ENCODE peak calls at places on chromosome 11, in seven cellular contexts. A, D, J, N, K, L and X are unnamed samples.

GRCh38 chr11:30196400-30197206 is 34.2 kb upstream of the FSHB start:
- DNase-seq in A (peak), D (peak), J (peak), N (peak), K (no peak), L (peak), X (peak)

GRCh38 chr11:125591659-125592304 is 870 bp upstream of the STT3A start:
- DNase-seq in A (no peak), D (peak), J (no peak), N (peak), K (no peak), L (peak), X (peak)

GRCh38 chr11:2517386-2518064 is 72.7 kb downstream of the KCNQ1 start:
- DNase-seq in A (no peak), D (no peak), J (no peak), N (peak), K (no peak), L (no peak), X (no peak)

GRCh38 chr11:82752801-82753200 is 19.1 kb upstream of the FAM181B start:
- DNase-seq in A (no peak), D (no peak), J (no peak), N (no peak), K (no peak), L (no peak), X (peak)

GRCh38 chr11:100861221-100861620 is 174.1 kb downstream of the ARHGAP42 start:
- DNase-seq in A (no peak), D (peak), J (no peak), N (no peak), K (no peak), L (no peak), X (no peak)

GRCh38 chr11:103091441-103091809 is 535 bp downstream of the DCUN1D5 start:
- DNase-seq in A (no peak), D (peak), J (no peak), N (peak), K (no peak), L (peak), X (no peak)

GRCh38 chr11:70064011-70064725 is 13.9 kb upstream of the ANO1 start:
- DNase-seq in A (no peak), D (no peak), J (no peak), N (peak), K (no peak), L (no peak), X (no peak)

GRCh38 chr11:124938206-124938765 is 2.4 kb upstream of the HEPACAM start:
- DNase-seq in A (no peak), D (no peak), J (no peak), N (no peak), K (no peak), L (peak), X (no peak)

GRCh38 chr11:119120639-119121007 is 757 bp upstream of the HINFP start:
- DNase-seq in A (no peak), D (no peak), J (no peak), N (peak), K (no peak), L (no peak), X (no peak)

GRCh38 chr11:123536690-123537437 is 106.8 kb downstream of the GRAMD1B start:
- DNase-seq in A (no peak), D (no peak), J (peak), N (no peak), K (no peak), L (no peak), X (no peak)

GRCh38 chr11:67082071-67082791 is 25.6 kb downstream of the RHOD start:
- DNase-seq in A (no peak), D (peak), J (no peak), N (peak), K (no peak), L (no peak), X (no peak)

GRCh38 chr11:117090111-117090706 is 8.0 kb downstream of the SIK3 start:
- DNase-seq in A (peak), D (no peak), J (no peak), N (no peak), K (no peak), L (no peak), X (no peak)

GRCh38 chr11:43515090-43515489 is 156.4 kb downstream of the TTC17 start:
- DNase-seq in A (no peak), D (peak), J (no peak), N (peak), K (no peak), L (peak), X (no peak)

DNA sequence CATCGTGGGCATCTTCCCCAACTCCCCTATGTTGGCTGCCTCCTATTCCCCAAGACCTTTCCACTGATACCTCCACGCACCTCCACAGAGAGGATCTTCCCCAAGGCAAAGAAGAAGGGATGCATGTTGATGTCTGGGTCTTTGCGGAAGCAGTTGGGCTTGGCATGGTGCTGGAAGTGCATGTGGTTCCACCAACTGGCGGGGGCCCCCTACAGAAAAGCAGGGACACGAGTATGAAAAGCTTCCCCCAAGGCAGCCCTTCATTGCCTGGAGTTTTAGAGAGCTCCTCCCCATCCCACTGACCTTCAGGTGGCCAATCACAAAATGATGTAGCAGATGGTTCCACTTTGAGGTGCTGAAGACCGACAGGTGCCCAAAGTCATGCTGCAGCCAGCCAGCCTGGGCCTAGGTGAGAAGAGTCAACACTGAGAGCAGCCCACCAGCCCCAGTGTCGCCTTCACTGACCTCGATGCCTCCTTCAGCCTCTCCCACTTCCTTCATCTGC is 6.1 kb downstream of the FADS1 start:
- DNase-seq in A (no peak), D (no peak), J (no peak), N (no peak), K (no peak), L (no peak), X (no peak)
- TF ChIP-seq JUND in A (no peak), D (no peak), J (no peak), N (no peak), K (no peak), L (no peak), X (no peak)

GRCh38 chr11:116033931-116034553 is 529.8 kb upstream of the CADM1 start:
- DNase-seq in A (no peak), D (no peak), J (no peak), N (peak), K (no peak), L (no peak), X (no peak)
- TF ChIP-seq JUND in A (no peak), D (no peak), J (no peak), N (no peak), K (no peak), L (no peak), X (no peak)

DNA sequence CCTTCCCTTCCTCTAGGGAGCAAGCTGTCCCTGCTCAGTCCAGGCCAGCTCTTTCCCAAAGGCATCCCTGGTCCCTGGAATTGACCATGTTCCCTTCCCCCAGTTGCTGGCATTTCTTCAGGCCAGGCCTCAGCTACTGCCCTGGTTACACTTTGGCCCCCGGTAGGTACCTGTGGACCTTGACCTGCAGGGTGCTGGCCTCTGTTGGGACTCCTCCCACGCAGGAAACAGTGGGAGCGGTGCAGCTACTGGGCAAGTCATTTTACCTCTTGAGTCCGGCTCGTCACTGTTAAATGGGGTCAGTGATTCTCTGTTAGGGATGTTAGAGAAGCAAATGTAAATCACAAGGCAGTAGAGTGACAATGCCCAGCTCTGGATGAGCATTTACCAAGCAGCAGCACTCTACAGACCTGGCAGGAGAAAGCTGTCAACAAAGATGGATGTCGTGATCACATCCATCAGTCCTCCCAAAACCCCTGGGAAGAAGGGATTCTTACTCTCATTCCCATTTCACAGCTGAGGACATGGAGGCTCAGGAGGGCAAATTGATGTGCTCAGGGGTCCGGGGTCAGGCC is 16.9 kb downstream of the MYO7A start:
- DNase-seq in A (no peak), D (no peak), J (no peak), N (no peak), K (no peak), L (peak), X (no peak)
- TF ChIP-seq JUND in A (no peak), D (no peak), J (no peak), N (no peak), K (no peak), L (no peak), X (no peak)

DNA sequence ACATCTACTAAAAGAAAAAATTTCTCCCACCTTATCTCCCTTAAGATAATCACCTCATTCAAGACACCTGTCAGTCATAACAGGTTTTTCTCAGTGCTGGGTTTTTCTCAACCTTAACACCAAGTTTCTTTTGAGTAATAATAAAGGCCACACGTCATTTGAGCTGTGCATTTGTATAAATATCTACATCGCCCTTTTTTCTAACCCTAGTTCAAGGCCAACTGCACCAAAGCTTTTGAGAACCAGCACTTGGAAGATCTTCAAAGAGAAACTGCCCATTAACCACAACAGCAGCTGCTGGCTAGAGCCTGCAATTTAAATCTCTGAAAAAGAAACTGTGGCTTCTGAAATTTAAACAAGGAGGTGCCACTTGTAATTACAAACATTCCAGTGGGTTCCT is 6.9 kb downstream of the CADM1 start:
- DNase-seq in A (no peak), D (no peak), J (no peak), N (no peak), K (peak), L (peak), X (no peak)
- TF ChIP-seq JUND in A (no peak), D (no peak), J (no peak), N (no peak), K (no peak), L (no peak), X (no peak)

GRCh38 chr11:20162824-20163777 is 2.8 kb upstream of the DBX1 start:
- DNase-seq in A (no peak), D (peak), J (no peak), N (peak), K (no peak), L (no peak), X (no peak)
- TF ChIP-seq JUND in A (no peak), D (no peak), J (no peak), N (no peak), K (no peak), L (no peak), X (no peak)

DNA sequence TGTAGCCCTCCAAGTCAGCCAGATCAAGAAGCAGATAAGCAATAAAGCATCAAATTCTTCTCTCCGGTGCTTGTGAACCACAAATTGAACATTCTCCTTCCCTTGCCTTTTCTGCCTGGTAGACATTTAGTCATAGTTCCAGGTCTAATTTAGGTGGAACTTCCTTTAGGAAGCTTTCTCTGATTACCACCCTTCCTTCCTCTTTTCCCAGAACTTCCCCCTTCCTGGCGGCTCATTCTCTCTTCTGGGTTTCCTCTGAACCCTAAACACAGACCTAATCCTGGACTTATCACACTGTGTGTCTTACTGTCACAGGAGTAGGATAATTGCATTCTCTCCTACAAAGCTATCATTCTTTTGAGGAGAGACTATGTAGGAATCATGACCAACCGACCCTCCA is 61.9 kb downstream of the RCN1 start:
- DNase-seq in A (no peak), D (no peak), J (no peak), N (no peak), K (no peak), L (no peak), X (no peak)
- TF ChIP-seq JUND in A (no peak), D (no peak), J (no peak), N (no peak), K (no peak), L (no peak), X (no peak)

GRCh38 chr11:9506489-9507343 is 45.9 kb downstream of the ZNF143 start:
- DNase-seq in A (peak), D (peak), J (peak), N (peak), K (peak), L (peak), X (peak)
- TF ChIP-seq JUND in A (no peak), D (peak), J (no peak), N (no peak), K (no peak), L (no peak), X (no peak)